ENCODE peak calls at places on chromosomes 5 and 9, in seven cellular contexts. P is uterus; R is tibial artery; J is NCI-H774; Z is cardiac fibroblast; F is germinal center; G is stimulated activated effector memory CD8-positive, alpha-beta T cell treated with anti-CD3 and anti-CD28 coated beads, Interleukin-12 subunit alpha, Interleukin-12 subunit beta, amount 100 ng/mL, for 72 hours. M is an unnamed sample.

GRCh38 chr9:133916159-133916541 is 76.0 kb downstream of the VAV2 start:
- DNase-seq in P (no peak), R (no peak), J (no peak), Z (peak; percentile 47), F (no peak), G (no peak), M (peak; percentile 75)

GRCh38 chr9:85173967-85174366 is 504.4 kb downstream of the NTRK2 start:
- DNase-seq in P (no peak), R (no peak), J (no peak), Z (no peak), F (no peak), G (no peak), M (no peak)

GRCh38 chr5:84961193-84961592 is 576.5 kb upstream of the EDIL3 start:
- DNase-seq in P (no peak), R (no peak), J (no peak), Z (no peak), F (no peak), G (no peak), M (no peak)

GRCh38 chr5:73722224-73722623 is 96.2 kb downstream of the ARHGEF28 start:
- DNase-seq in P (no peak), R (no peak), J (no peak), Z (peak; percentile 39), F (no peak), G (no peak), M (no peak)

GRCh38 chr9:25003686-25004085 is 458.0 kb upstream of the IZUMO3 start:
- DNase-seq in P (no peak), R (no peak), J (no peak), Z (no peak), F (no peak), G (no peak), M (no peak)

GRCh38 chr5:111223790-111224560 is at the start of gene CAMK4:
- DNase-seq in P (peak; percentile 51), R (peak; percentile 45), J (peak; percentile 64), Z (peak; percentile 73), F (peak; percentile 81), G (peak; percentile 83), M (peak; percentile 76)

GRCh38 chr5:119339965-119340364 is 15.9 kb upstream of the TNFAIP8 start:
- DNase-seq in P (no peak), R (no peak), J (no peak), Z (no peak), F (no peak), G (peak; percentile 72), M (no peak)

GRCh38 chr5:103228056-103228455 is 30.5 kb upstream of the MACIR start:
- DNase-seq in P (no peak), R (no peak), J (no peak), Z (no peak), F (no peak), G (no peak), M (no peak)

GRCh38 chr5:67431191-67431590 is 234.6 kb upstream of the CD180 start:
- DNase-seq in P (peak; percentile 44), R (no peak), J (no peak), Z (peak; percentile 26), F (no peak), G (no peak), M (no peak)

GRCh38 chr9:93871286-93871685 is 83.9 kb downstream of the BARX1 start:
- DNase-seq in P (no peak), R (no peak), J (no peak), Z (no peak), F (no peak), G (no peak), M (no peak)

GRCh38 chr9:68500457-68501158 is 40.1 kb downstream of the TMEM252 start:
- DNase-seq in P (peak; percentile 46), R (no peak), J (peak; percentile 20), Z (no peak), F (no peak), G (no peak), M (no peak)

GRCh38 chr5:139403418-139403786 is 487 bp downstream of the SPATA24 start:
- DNase-seq in P (no peak), R (no peak), J (no peak), Z (no peak), F (no peak), G (no peak), M (no peak)

GRCh38 chr5:169945831-169946261 is 34.4 kb downstream of the INSYN2B start:
- DNase-seq in P (no peak), R (peak; percentile 58), J (no peak), Z (peak; percentile 99), F (no peak), G (no peak), M (no peak)

GRCh38 chr9:108813951-108814601 is 41.7 kb downstream of the ACTL7B start:
- DNase-seq in P (no peak), R (no peak), J (peak; percentile 49), Z (peak; percentile 50), F (no peak), G (no peak), M (no peak)

GRCh38 chr5:9329125-9329524 is 216.8 kb downstream of the SEMA5A start:
- DNase-seq in P (no peak), R (no peak), J (no peak), Z (no peak), F (no peak), G (no peak), M (no peak)

GRCh38 chr9:117546894-117547293 is 132.0 kb upstream of the ASTN2 start:
- DNase-seq in P (peak; percentile 22), R (no peak), J (peak; percentile 33), Z (no peak), F (no peak), G (no peak), M (no peak)

GRCh38 chr9:70398145-70398556 is 16.3 kb downstream of the KLF9 start:
- DNase-seq in P (no peak), R (no peak), J (no peak), Z (no peak), F (peak; percentile 50), G (no peak), M (no peak)

GRCh38 chr5:125199968-125200841 is 453.8 kb upstream of the ZNF608 start:
- DNase-seq in P (peak; percentile 18), R (no peak), J (peak; percentile 5), Z (no peak), F (peak; percentile 14), G (no peak), M (no peak)

GRCh38 chr9:132141364-132141947 is 20.4 kb upstream of the NTNG2 start:
- DNase-seq in P (no peak), R (no peak), J (peak; percentile 43), Z (peak; percentile 36), F (no peak), G (no peak), M (no peak)

GRCh38 chr5:72355706-72356299 is 35.6 kb downstream of the PTCD2 start:
- DNase-seq in P (no peak), R (peak; percentile 27), J (no peak), Z (peak; percentile 64), F (no peak), G (no peak), M (no peak)

GRCh38 chr9:130421154-130421801 is 23.5 kb upstream of the ASS1 start:
- DNase-seq in P (no peak), R (no peak), J (no peak), Z (no peak), F (no peak), G (no peak), M (no peak)

GRCh38 chr5:157778121-157778805 is 34.8 kb downstream of the LSM11 start:
- DNase-seq in P (no peak), R (no peak), J (no peak), Z (peak; percentile 33), F (no peak), G (no peak), M (no peak)

GRCh38 chr5:8329773-8330172 is 460.8 kb downstream of the MTRR start:
- DNase-seq in P (no peak), R (no peak), J (no peak), Z (no peak), F (no peak), G (no peak), M (no peak)

GRCh38 chr9:122001491-122002201 is 91.5 kb downstream of the TTLL11 start:
- DNase-seq in P (no peak), R (no peak), J (peak; percentile 8), Z (peak; percentile 67), F (no peak), G (peak; percentile 20), M (no peak)

GRCh38 chr5:79512692-79513518 is 1.0 kb downstream of the HOMER1 start:
- DNase-seq in P (no peak), R (no peak), J (no peak), Z (peak; percentile 34), F (no peak), G (peak; percentile 55), M (no peak)

GRCh38 chr9:106120096-106120495 is 425.8 kb downstream of the TMEM38B start:
- DNase-seq in P (no peak), R (no peak), J (no peak), Z (no peak), F (no peak), G (no peak), M (no peak)

GRCh38 chr5:42855386-42855785 is 43.7 kb upstream of the SELENOP start:
- DNase-seq in P (no peak), R (no peak), J (no peak), Z (no peak), F (no peak), G (no peak), M (no peak)

GRCh38 chr5:180180846-180181245 is 28.2 kb downstream of the RASGEF1C start:
- DNase-seq in P (no peak), R (no peak), J (no peak), Z (no peak), F (no peak), G (peak; percentile 22), M (no peak)

GRCh38 chr5:82345108-82345507 is 67.0 kb upstream of the RPS23 start:
- DNase-seq in P (no peak), R (no peak), J (no peak), Z (no peak), F (no peak), G (no peak), M (no peak)

GRCh38 chr5:116502616-116503015 is 72.0 kb downstream of the SEMA6A start:
- DNase-seq in P (peak; percentile 52), R (no peak), J (no peak), Z (peak; percentile 57), F (no peak), G (no peak), M (no peak)

GRCh38 chr5:62596691-62597090 is 18.1 kb downstream of the LRRC70 start:
- DNase-seq in P (no peak), R (no peak), J (no peak), Z (no peak), F (no peak), G (no peak), M (no peak)

GRCh38 chr9:112013261-112013660 is 116.6 kb downstream of the UGCG start:
- DNase-seq in P (no peak), R (no peak), J (no peak), Z (no peak), F (no peak), G (peak; percentile 13), M (no peak)